ENCODE peak calls at places on chromosomes 12 and 14, in four cellular contexts. R is K562, N is HepG2, C is GM12878. B is an unnamed sample.

GRCh38 chr12:132308311-132309161 is 20.9 kb downstream of the GALNT9 start:
- DNase-seq in R (no peak), N (no peak), C (no peak), B (no peak)

GRCh38 chr12:96473394-96474093 is 15.8 kb upstream of the CFAP54 start:
- DNase-seq in R (no peak), N (no peak), C (no peak), B (no peak)

GRCh38 chr14:70735043-70735442 is 74.3 kb downstream of the MAP3K9 start:
- DNase-seq in R (no peak), N (no peak), C (no peak), B (peak)

GRCh38 chr12:74337951-74338350 is 199.7 kb upstream of the ATXN7L3B start:
- DNase-seq in R (no peak), N (peak), C (no peak), B (no peak)

GRCh38 chr12:15364221-15365170 is 42.2 kb downstream of the PTPRO start:
- DNase-seq in R (no peak), N (no peak), C (no peak), B (peak)

GRCh38 chr14:61471297-61471980 is 150.1 kb downstream of the PRKCH start:
- DNase-seq in R (no peak), N (no peak), C (no peak), B (no peak)

GRCh38 chr14:73269729-73270651 is 32.7 kb downstream of the PAPLN start:
- DNase-seq in R (no peak), N (no peak), C (no peak), B (no peak)

GRCh38 chr14:67453575-67454300 is 34.8 kb downstream of the TMEM229B start:
- DNase-seq in R (no peak), N (no peak), C (no peak), B (no peak)

GRCh38 chr12:127363392-127363791 is 903.6 kb upstream of the TMEM132C start:
- DNase-seq in R (peak), N (no peak), C (no peak), B (no peak)

GRCh38 chr14:69358233-69358963 is 39.7 kb downstream of the ERH start:
- DNase-seq in R (no peak), N (no peak), C (no peak), B (no peak)

GRCh38 chr12:92759634-92760268 is 57.0 kb downstream of the PLEKHG7 start:
- DNase-seq in R (peak), N (no peak), C (no peak), B (no peak)

GRCh38 chr14:105999361-106000028 is 473.1 kb downstream of the TMEM121 start:
- DNase-seq in R (peak), N (peak), C (no peak), B (peak)

GRCh38 chr14:21049263-21049662 is 7.1 kb downstream of the RNASE7 start:
- DNase-seq in R (no peak), N (no peak), C (no peak), B (no peak)

GRCh38 chr14:79404874-79405273 is 806.4 kb downstream of the DIO2 start:
- DNase-seq in R (no peak), N (no peak), C (no peak), B (peak)

GRCh38 chr14:34228663-34229001 is 233.4 kb downstream of the SPTSSA start:
- DNase-seq in R (no peak), N (no peak), C (no peak), B (no peak)

GRCh38 chr12:104756901-104757300 is 201.2 kb downstream of the SLC41A2 start:
- DNase-seq in R (no peak), N (no peak), C (no peak), B (no peak)

GRCh38 chr12:107903377-107904061 is 129.0 kb downstream of the ASCL4 start:
- DNase-seq in R (peak), N (no peak), C (peak), B (peak)

GRCh38 chr12:102879144-102879763 is 37.8 kb downstream of the PAH start:
- DNase-seq in R (peak), N (no peak), C (peak), B (peak)

GRCh38 chr14:68076451-68076850 is 256.9 kb downstream of the RAD51B start:
- DNase-seq in R (no peak), N (peak), C (no peak), B (no peak)

GRCh38 chr12:46300906-46301305 is 32.1 kb upstream of the SLC38A1 start:
- DNase-seq in R (no peak), N (no peak), C (no peak), B (no peak)

GRCh38 chr12:80559766-80560165 is 115.7 kb downstream of the PTPRQ start:
- DNase-seq in R (no peak), N (no peak), C (no peak), B (no peak)

GRCh38 chr12:53180931-53181645 is 363 bp upstream of the CSAD start:
- DNase-seq in R (peak), N (peak), C (no peak), B (peak)

GRCh38 chr12:62292761-62293446 is 32.7 kb downstream of the USP15 start:
- DNase-seq in R (no peak), N (no peak), C (no peak), B (no peak)

GRCh38 chr14:74569826-74570591 is 42.0 kb downstream of the LTBP2 start:
- DNase-seq in R (no peak), N (peak), C (no peak), B (no peak)

GRCh38 chr12:46088040-46088439 is 97.7 kb upstream of the SCAF11 start:
- DNase-seq in R (no peak), N (no peak), C (no peak), B (no peak)

GRCh38 chr12:46752396-46752795 is 73.4 kb downstream of the SLC38A4 start:
- DNase-seq in R (no peak), N (peak), C (no peak), B (no peak)

GRCh38 chr12:31876568-31877424 is 82.4 kb upstream of the RESF1 start:
- DNase-seq in R (no peak), N (no peak), C (no peak), B (no peak)

GRCh38 chr12:96606134-96606533 is 116.8 kb downstream of the CFAP54 start:
- DNase-seq in R (no peak), N (no peak), C (no peak), B (no peak)

GRCh38 chr14:100047600-100047999 is 17.6 kb upstream of the EVL start:
- DNase-seq in R (no peak), N (no peak), C (no peak), B (no peak)

GRCh38 chr14:94677747-94678146 is 65.6 kb downstream of the SERPINA3 start:
- DNase-seq in R (no peak), N (no peak), C (no peak), B (no peak)

GRCh38 chr12:40152783-40153383 is 47.0 kb upstream of the SLC2A13 start:
- DNase-seq in R (peak), N (peak), C (no peak), B (peak)

GRCh38 chr14:37890095-37890494 is 294.7 kb downstream of the TTC6 start:
- DNase-seq in R (no peak), N (no peak), C (no peak), B (no peak)

GRCh38 chr14:55807059-55807499 is 227.1 kb downstream of the KTN1 start:
- DNase-seq in R (peak), N (peak), C (no peak), B (no peak)

GRCh38 chr14:78197088-78197487 is 26.9 kb downstream of the NRXN3 start:
- DNase-seq in R (no peak), N (no peak), C (no peak), B (no peak)

GRCh38 chr12:68175566-68176033 is 16.1 kb upstream of the IFNG start:
- DNase-seq in R (no peak), N (no peak), C (peak), B (no peak)

GRCh38 chr14:75476274-75476995 is 45.8 kb upstream of the BATF start:
- DNase-seq in R (no peak), N (peak), C (no peak), B (no peak)

GRCh38 chr12:91529829-91530228 is 347.2 kb upstream of the DCN start:
- DNase-seq in R (no peak), N (no peak), C (no peak), B (no peak)

GRCh38 chr14:38752750-38753149 is 350.3 kb downstream of the SEC23A start:
- DNase-seq in R (no peak), N (no peak), C (no peak), B (no peak)

GRCh38 chr14:73472182-73473114 is 14.1 kb upstream of the NUMB start:
- DNase-seq in R (peak), N (peak), C (peak), B (peak)

DNA sequence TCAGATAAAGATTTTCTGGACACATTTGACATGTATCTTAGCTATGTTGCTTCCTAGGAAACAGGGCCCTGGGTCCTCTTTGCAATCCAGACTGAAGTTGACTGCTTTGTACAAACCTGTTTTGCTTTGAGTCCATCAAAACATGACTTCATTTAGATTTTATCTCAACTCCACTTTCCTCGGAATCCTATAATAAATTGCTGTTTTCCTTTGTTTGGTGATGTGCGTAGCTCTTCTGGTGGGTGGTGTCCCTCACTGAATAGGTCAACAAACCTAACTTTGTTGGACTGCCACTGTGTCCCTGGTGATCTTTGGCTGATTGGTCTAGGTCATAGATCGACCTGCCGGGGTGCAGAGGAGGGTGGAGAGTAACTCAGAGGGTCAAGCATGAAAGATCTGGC is 735 bp upstream of the P2RX7 start:
- DNase-seq in R (no peak), N (no peak), C (no peak), B (no peak)
- TF ChIP-seq FOXK2 in R (no peak), N (no peak), C (no peak), B (no peak)

DNA sequence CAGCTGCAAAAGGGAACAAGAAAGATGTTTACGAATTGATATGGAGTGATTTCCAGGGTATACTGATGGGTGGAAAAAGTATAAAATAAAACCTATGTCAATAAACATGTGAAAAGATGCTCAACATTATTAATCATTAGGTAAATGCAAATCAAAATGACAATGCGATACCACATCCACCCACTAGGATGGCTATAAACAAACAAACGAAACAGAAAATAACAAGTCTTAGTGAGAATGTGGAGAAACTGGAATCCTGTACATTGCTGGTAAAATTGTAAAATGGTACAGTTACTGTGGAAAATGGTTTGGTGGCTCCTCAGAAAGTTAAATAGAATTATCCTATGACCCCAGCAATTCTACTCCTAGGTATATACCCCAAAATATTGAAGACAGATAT is 9.5 kb upstream of the BEST3 start:
- DNase-seq in R (no peak), N (no peak), C (no peak), B (no peak)
- TF ChIP-seq FOXK2 in R (no peak), N (no peak), C (no peak), B (no peak)

DNA sequence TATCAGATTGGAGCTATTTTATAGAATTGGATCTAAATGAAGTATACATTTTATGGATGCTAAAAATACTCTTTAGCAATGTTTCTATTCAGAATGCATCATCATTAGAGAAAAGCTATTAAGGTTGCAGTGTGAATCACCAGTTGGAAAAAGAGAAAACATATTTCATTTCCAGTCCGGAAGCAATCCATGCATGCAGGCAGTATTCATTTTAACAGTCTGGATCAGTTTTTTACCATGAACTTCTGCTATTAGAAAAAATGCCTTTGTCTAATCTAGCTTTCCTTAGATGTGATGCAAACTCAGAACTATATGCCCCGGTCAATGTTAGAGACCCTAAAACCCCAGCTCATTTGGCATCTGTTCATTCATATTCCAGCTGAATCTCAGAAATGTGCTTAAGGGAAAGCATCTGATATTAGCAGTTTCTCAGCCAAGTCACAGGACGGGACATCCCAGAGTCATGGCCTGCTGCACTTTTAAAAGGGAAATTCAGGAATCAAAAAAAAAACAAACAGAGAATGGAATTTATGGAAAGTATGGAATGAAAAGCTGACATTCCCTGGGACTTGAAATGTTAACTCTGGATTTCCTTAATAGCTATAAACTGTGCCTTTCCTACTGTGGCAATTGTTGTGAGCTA is 8.5 kb downstream of the IRAK3 start:
- DNase-seq in R (no peak), N (no peak), C (no peak), B (no peak)
- TF ChIP-seq FOXK2 in R (no peak), N (no peak), C (no peak), B (no peak)

GRCh38 chr12:75545636-75546035 is 34.2 kb upstream of the KRR1 start:
- DNase-seq in R (no peak), N (no peak), C (no peak), B (no peak)
- TF ChIP-seq FOXK2 in R (no peak), N (no peak), C (no peak), B (no peak)

DNA sequence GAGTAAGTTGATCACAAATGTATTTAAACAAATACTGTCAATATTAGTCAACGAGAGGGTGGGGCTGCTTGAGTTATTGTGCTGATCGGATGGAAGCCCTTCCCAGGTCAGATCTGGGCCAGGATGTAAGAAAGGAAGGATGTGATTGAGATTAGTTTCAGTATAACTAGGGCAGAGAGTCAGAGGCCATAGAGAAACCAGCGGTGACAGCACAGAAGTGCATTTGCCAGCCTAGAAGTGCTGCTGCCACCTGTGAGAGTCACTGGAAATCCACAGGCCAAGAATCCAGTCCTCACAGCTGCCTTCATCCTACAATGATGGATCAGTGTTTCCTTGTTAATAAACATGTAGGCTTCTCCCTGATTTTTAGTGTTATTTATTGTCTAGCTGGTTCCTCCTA is 9.8 kb upstream of the FERMT2 start:
- DNase-seq in R (no peak), N (no peak), C (no peak), B (no peak)
- TF ChIP-seq FOXK2 in R (no peak), N (no peak), C (no peak), B (no peak)

GRCh38 chr12:85092814-85093370 is 56.7 kb downstream of the LRRIQ1 start:
- DNase-seq in R (no peak), N (peak), C (no peak), B (no peak)
- TF ChIP-seq FOXK2 in R (no peak), N (no peak), C (no peak), B (no peak)

GRCh38 chr14:25887251-25887908 is 710.5 kb downstream of the NOVA1 start:
- DNase-seq in R (no peak), N (no peak), C (no peak), B (no peak)
- TF ChIP-seq FOXK2 in R (no peak), N (no peak), C (no peak), B (no peak)

DNA sequence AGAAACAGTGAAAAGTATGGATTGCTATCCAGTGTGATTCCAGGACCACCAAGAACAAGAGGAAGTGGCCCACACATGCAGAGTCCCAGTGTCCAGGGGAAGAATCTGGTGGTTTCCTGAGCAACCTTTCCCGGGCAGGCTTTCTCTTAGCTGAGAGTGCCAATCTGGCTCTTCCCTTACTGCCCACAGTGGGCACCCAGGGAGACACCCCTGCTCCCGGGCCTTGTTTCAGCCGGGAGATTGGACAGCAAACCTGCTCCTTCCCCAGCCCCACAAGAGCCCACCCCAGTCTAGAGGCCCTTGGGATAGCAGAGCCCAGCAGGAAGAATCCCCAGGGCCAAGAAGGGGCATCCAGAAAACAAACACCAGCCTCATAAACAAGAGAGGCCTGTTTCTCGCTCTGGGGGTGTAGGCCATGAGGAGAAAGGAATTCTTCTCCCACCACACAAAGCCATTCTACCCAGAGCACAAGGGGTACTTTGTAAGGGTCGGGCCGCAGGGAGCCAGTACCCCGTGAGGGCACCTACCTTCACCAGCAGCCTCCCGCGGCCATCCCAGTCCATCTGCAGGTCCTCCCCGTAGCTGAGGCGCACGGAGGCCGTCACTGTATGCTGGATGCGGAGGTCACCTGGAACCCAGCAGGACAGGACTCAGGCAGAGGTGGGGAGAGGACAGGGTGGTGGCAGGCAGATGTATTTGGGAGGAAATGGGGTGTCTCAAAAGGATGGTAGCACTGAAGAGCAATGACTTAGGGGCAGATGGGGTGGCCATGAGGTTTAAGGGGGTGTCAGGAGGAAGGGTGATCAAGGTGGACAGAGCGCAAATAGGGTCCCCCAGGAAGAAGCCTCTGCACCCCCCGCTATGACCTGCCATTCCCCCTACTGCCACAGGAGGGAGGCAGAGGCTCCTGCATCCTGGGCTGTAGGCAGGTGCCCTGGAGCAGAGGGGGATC is 61.8 kb downstream of the VWF start:
- DNase-seq in R (peak), N (peak), C (no peak), B (peak)
- TF ChIP-seq FOXK2 in R (no peak), N (no peak), C (no peak), B (no peak)